ENCODE peak calls at places on chromosomes 3 and 15, in eight cellular contexts. One of them, this sample, is unnamed.

GRCh38 chr3:59115355-59116136 is 65.7 kb upstream of the CFAP20DC start:
- DNase-seq in body of pancreas: no peak
- DNase-seq in epithelial cell of esophagus: peak
- DNase-seq in astrocyte of the cerebellum: no peak
- DNase-seq in BJ: no peak
- DNase-seq in cardiac muscle cell: peak
- DNase-seq in GM10248: no peak
- DNase-seq in mucosa of descending colon: no peak
- DNase-seq in this sample: no peak

GRCh38 chr15:83503595-83504364 is 56.6 kb downstream of the SH3GL3 start:
- DNase-seq in mucosa of descending colon: no peak
- DNase-seq in cardiac muscle cell: no peak
- DNase-seq in epithelial cell of esophagus: no peak
- DNase-seq in GM10248: no peak
- DNase-seq in astrocyte of the cerebellum: no peak
- DNase-seq in body of pancreas: no peak
- DNase-seq in BJ: no peak
- DNase-seq in this sample: no peak

GRCh38 chr3:104032283-104032682 is 1334.4 kb upstream of the ALCAM start:
- DNase-seq in cardiac muscle cell: no peak
- DNase-seq in astrocyte of the cerebellum: no peak
- DNase-seq in GM10248: no peak
- DNase-seq in mucosa of descending colon: no peak
- DNase-seq in body of pancreas: no peak
- DNase-seq in BJ: no peak
- DNase-seq in epithelial cell of esophagus: no peak
- DNase-seq in this sample: no peak

GRCh38 chr15:74787251-74788041 is 5.6 kb downstream of the CSK start:
- DNase-seq in BJ: no peak
- DNase-seq in epithelial cell of esophagus: peak
- DNase-seq in cardiac muscle cell: peak
- DNase-seq in astrocyte of the cerebellum: peak
- DNase-seq in mucosa of descending colon: peak
- DNase-seq in GM10248: peak
- DNase-seq in body of pancreas: no peak
- DNase-seq in this sample: peak

GRCh38 chr3:49165771-49166751 is at the start of gene CCDC71:
- DNase-seq in mucosa of descending colon: peak
- DNase-seq in epithelial cell of esophagus: peak
- DNase-seq in BJ: no peak
- DNase-seq in GM10248: peak
- DNase-seq in astrocyte of the cerebellum: peak
- DNase-seq in cardiac muscle cell: peak
- DNase-seq in body of pancreas: peak
- DNase-seq in this sample: peak

GRCh38 chr15:62141643-62142588 is 23.2 kb downstream of the C2CD4B start:
- DNase-seq in cardiac muscle cell: peak
- DNase-seq in GM10248: no peak
- DNase-seq in BJ: no peak
- DNase-seq in epithelial cell of esophagus: no peak
- DNase-seq in body of pancreas: no peak
- DNase-seq in mucosa of descending colon: no peak
- DNase-seq in astrocyte of the cerebellum: no peak
- DNase-seq in this sample: no peak

GRCh38 chr15:96122077-96123027 is 208.1 kb upstream of the NR2F2 start:
- DNase-seq in BJ: no peak
- DNase-seq in epithelial cell of esophagus: peak
- DNase-seq in cardiac muscle cell: no peak
- DNase-seq in GM10248: no peak
- DNase-seq in astrocyte of the cerebellum: no peak
- DNase-seq in mucosa of descending colon: no peak
- DNase-seq in body of pancreas: no peak
- DNase-seq in this sample: no peak

GRCh38 chr3:29447946-29448632 is 167.2 kb downstream of the RBMS3 start:
- DNase-seq in cardiac muscle cell: no peak
- DNase-seq in epithelial cell of esophagus: peak
- DNase-seq in mucosa of descending colon: no peak
- DNase-seq in BJ: no peak
- DNase-seq in GM10248: no peak
- DNase-seq in astrocyte of the cerebellum: no peak
- DNase-seq in body of pancreas: no peak
- DNase-seq in this sample: no peak

GRCh38 chr3:117910820-117911524 is 1123.7 kb downstream of the IGSF11 start:
- DNase-seq in GM10248: no peak
- DNase-seq in BJ: no peak
- DNase-seq in mucosa of descending colon: no peak
- DNase-seq in cardiac muscle cell: no peak
- DNase-seq in epithelial cell of esophagus: no peak
- DNase-seq in astrocyte of the cerebellum: no peak
- DNase-seq in body of pancreas: peak
- DNase-seq in this sample: no peak

GRCh38 chr3:55647086-55647485 is 160.0 kb upstream of the WNT5A start:
- DNase-seq in cardiac muscle cell: no peak
- DNase-seq in body of pancreas: no peak
- DNase-seq in astrocyte of the cerebellum: no peak
- DNase-seq in GM10248: no peak
- DNase-seq in epithelial cell of esophagus: no peak
- DNase-seq in BJ: no peak
- DNase-seq in mucosa of descending colon: no peak
- DNase-seq in this sample: no peak

GRCh38 chr3:94176886-94177285 is 114.0 kb downstream of the NSUN3 start:
- DNase-seq in mucosa of descending colon: no peak
- DNase-seq in GM10248: no peak
- DNase-seq in body of pancreas: no peak
- DNase-seq in cardiac muscle cell: no peak
- DNase-seq in BJ: no peak
- DNase-seq in astrocyte of the cerebellum: no peak
- DNase-seq in epithelial cell of esophagus: no peak
- DNase-seq in this sample: no peak

GRCh38 chr3:77421916-77422315 is 382.0 kb downstream of the ROBO2 start:
- DNase-seq in mucosa of descending colon: no peak
- DNase-seq in BJ: no peak
- DNase-seq in epithelial cell of esophagus: no peak
- DNase-seq in cardiac muscle cell: no peak
- DNase-seq in astrocyte of the cerebellum: no peak
- DNase-seq in GM10248: no peak
- DNase-seq in body of pancreas: no peak
- DNase-seq in this sample: no peak

GRCh38 chr3:175186511-175186910 is 327.4 kb downstream of the NAALADL2 start:
- DNase-seq in cardiac muscle cell: no peak
- DNase-seq in BJ: no peak
- DNase-seq in astrocyte of the cerebellum: no peak
- DNase-seq in epithelial cell of esophagus: peak
- DNase-seq in mucosa of descending colon: no peak
- DNase-seq in GM10248: no peak
- DNase-seq in body of pancreas: no peak
- DNase-seq in this sample: no peak

GRCh38 chr3:126287536-126288181 is 69.5 kb downstream of the KLF15 start:
- DNase-seq in mucosa of descending colon: no peak
- DNase-seq in epithelial cell of esophagus: peak
- DNase-seq in GM10248: peak
- DNase-seq in cardiac muscle cell: peak
- DNase-seq in BJ: no peak
- DNase-seq in astrocyte of the cerebellum: no peak
- DNase-seq in body of pancreas: peak
- DNase-seq in this sample: peak

GRCh38 chr3:5423523-5423922 is 236.0 kb downstream of the EDEM1 start:
- DNase-seq in astrocyte of the cerebellum: no peak
- DNase-seq in mucosa of descending colon: no peak
- DNase-seq in body of pancreas: no peak
- DNase-seq in epithelial cell of esophagus: no peak
- DNase-seq in BJ: no peak
- DNase-seq in GM10248: no peak
- DNase-seq in cardiac muscle cell: no peak
- DNase-seq in this sample: no peak

DNA sequence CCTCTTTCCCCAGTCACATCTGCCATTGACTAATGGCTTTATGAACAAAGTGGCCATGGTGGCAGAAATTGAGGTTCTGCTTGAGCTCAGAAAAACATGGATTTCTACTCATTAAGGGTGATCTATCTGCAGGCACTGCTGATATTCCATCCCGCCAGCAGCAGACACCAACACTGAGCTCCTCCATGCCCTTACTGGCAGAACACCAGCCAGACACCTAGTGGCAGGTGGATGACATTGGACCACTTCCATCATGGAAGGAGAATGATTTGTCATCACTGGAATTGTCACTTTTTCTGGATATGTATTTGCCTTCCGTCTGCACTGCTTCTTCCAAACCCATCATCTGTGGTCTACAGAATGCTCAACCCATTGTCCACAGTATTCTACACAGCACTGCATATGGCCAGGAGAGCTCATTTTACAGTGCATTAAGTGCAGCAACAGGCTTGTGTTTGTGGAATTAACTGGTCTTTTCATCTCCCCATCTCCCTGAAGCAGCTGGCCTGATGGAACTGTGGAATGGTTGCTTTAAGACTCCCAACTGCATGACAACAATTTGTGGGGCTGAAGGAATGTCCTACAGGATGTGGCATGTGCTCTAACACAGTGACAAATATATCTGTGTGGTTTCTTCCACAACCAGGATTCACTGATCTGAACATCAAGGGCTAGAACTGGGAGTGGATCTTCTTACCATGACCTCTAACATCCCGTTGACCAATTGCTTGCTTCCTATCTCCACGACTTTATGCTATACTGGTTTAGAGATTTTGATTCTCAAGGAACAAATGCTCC is 103.4 kb downstream of the WNT7A start:
- DNase-seq in BJ: no peak
- DNase-seq in epithelial cell of esophagus: no peak
- DNase-seq in cardiac muscle cell: no peak
- DNase-seq in GM10248: no peak
- DNase-seq in body of pancreas: no peak
- DNase-seq in mucosa of descending colon: no peak
- DNase-seq in astrocyte of the cerebellum: no peak
- DNase-seq in this sample: no peak
- TF ChIP-seq CTCF in BJ: no peak
- TF ChIP-seq CTCF in epithelial cell of esophagus: peak
- TF ChIP-seq CTCF in cardiac muscle cell: no peak
- TF ChIP-seq CTCF in GM10248: no peak
- TF ChIP-seq CTCF in body of pancreas: no peak
- TF ChIP-seq CTCF in mucosa of descending colon: no peak
- TF ChIP-seq CTCF in astrocyte of the cerebellum: no peak
- TF ChIP-seq CTCF in this sample: no peak

GRCh38 chr3:15151166-15151565 is 52.2 kb upstream of the RBSN start:
- DNase-seq in mucosa of descending colon: no peak
- DNase-seq in astrocyte of the cerebellum: no peak
- DNase-seq in body of pancreas: no peak
- DNase-seq in BJ: no peak
- DNase-seq in GM10248: no peak
- DNase-seq in epithelial cell of esophagus: peak
- DNase-seq in cardiac muscle cell: peak
- DNase-seq in this sample: no peak

GRCh38 chr3:15153103-15153502 is 52.9 kb upstream of the CAPN7 start:
- DNase-seq in GM10248: no peak
- DNase-seq in BJ: no peak
- DNase-seq in mucosa of descending colon: no peak
- DNase-seq in body of pancreas: no peak
- DNase-seq in cardiac muscle cell: no peak
- DNase-seq in astrocyte of the cerebellum: no peak
- DNase-seq in epithelial cell of esophagus: no peak
- DNase-seq in this sample: no peak

GRCh38 chr3:15154326-15154725 is 51.7 kb upstream of the CAPN7 start:
- DNase-seq in mucosa of descending colon: no peak
- DNase-seq in GM10248: no peak
- DNase-seq in epithelial cell of esophagus: no peak
- DNase-seq in astrocyte of the cerebellum: no peak
- DNase-seq in BJ: no peak
- DNase-seq in cardiac muscle cell: no peak
- DNase-seq in body of pancreas: no peak
- DNase-seq in this sample: no peak

GRCh38 chr3:15152166-15152565 is 53.2 kb upstream of the RBSN start:
- DNase-seq in cardiac muscle cell: no peak
- DNase-seq in GM10248: no peak
- DNase-seq in BJ: no peak
- DNase-seq in epithelial cell of esophagus: no peak
- DNase-seq in astrocyte of the cerebellum: no peak
- DNase-seq in mucosa of descending colon: no peak
- DNase-seq in body of pancreas: no peak
- DNase-seq in this sample: no peak

DNA sequence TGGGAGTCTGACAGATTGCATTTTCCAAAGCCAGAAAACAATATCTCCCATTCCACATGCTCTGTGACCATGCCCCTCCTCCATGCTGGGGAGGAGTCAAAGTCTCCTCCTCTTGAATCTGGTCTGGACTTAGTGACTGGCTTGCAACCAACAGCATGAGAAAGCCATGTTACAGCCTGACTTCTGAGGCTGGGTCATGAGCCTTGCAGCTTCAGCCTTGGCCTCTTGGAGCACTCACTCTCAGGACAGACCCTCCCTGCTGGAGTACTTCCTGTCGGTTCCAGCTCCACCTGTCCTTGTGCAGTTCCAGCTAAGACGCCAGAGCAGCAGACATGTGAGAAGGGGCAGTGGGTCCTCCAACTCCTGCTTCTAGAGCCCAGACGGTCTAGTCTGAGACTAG is 49.7 kb upstream of the RBSN start:
- DNase-seq in astrocyte of the cerebellum: no peak
- DNase-seq in BJ: no peak
- DNase-seq in GM10248: no peak
- DNase-seq in mucosa of descending colon: no peak
- DNase-seq in cardiac muscle cell: peak
- DNase-seq in epithelial cell of esophagus: peak
- DNase-seq in body of pancreas: peak
- DNase-seq in this sample: no peak
- TF ChIP-seq CTCF in astrocyte of the cerebellum: no peak
- TF ChIP-seq CTCF in BJ: no peak
- TF ChIP-seq CTCF in GM10248: no peak
- TF ChIP-seq CTCF in mucosa of descending colon: no peak
- TF ChIP-seq CTCF in cardiac muscle cell: no peak
- TF ChIP-seq CTCF in epithelial cell of esophagus: peak
- TF ChIP-seq CTCF in body of pancreas: no peak
- TF ChIP-seq CTCF in this sample: no peak

DNA sequence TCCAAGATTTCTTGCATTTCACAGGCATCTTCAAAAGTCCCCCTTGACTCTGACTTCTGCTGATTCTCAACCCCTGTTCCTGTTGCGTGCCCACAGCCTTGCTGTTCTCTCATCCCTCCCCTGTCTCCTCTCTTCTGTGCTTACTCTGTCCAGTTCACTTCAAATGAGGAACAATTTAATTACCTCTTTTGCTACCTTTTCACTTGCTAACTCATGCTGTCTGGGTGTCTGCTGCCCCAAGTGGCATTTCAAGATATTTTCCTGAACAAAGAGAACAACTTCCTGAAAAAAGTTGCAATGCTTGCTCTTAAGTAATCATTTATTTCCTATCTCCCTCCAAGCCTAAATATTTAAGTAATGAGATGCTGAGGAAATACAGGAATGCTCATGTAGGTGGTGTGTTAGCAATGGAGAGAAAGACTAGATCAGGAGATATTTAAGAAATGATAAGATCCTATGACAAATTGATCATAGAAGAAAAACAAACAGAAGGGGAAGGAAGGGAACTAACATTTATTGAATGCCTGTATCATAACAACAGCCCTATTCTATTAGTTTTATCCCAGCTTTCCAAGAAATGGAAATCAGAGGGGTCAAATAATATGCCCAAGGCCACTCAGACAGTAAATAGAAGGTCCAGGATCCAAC is 42.2 kb downstream of the SV2B start:
- DNase-seq in BJ: no peak
- DNase-seq in body of pancreas: no peak
- DNase-seq in GM10248: peak
- DNase-seq in cardiac muscle cell: peak
- DNase-seq in mucosa of descending colon: no peak
- DNase-seq in epithelial cell of esophagus: peak
- DNase-seq in astrocyte of the cerebellum: no peak
- DNase-seq in this sample: peak
- TF ChIP-seq CTCF in BJ: peak
- TF ChIP-seq CTCF in body of pancreas: peak
- TF ChIP-seq CTCF in GM10248: peak
- TF ChIP-seq CTCF in cardiac muscle cell: no peak
- TF ChIP-seq CTCF in mucosa of descending colon: no peak
- TF ChIP-seq CTCF in epithelial cell of esophagus: peak
- TF ChIP-seq CTCF in astrocyte of the cerebellum: peak
- TF ChIP-seq CTCF in this sample: no peak

GRCh38 chr3:114827495-114827894 is 319.6 kb downstream of the ZBTB20 start:
- DNase-seq in epithelial cell of esophagus: peak
- DNase-seq in mucosa of descending colon: no peak
- DNase-seq in astrocyte of the cerebellum: peak
- DNase-seq in cardiac muscle cell: peak
- DNase-seq in body of pancreas: no peak
- DNase-seq in BJ: no peak
- DNase-seq in GM10248: peak
- DNase-seq in this sample: no peak
- TF ChIP-seq CTCF in epithelial cell of esophagus: peak
- TF ChIP-seq CTCF in mucosa of descending colon: no peak
- TF ChIP-seq CTCF in astrocyte of the cerebellum: peak
- TF ChIP-seq CTCF in cardiac muscle cell: peak
- TF ChIP-seq CTCF in body of pancreas: peak
- TF ChIP-seq CTCF in BJ: peak
- TF ChIP-seq CTCF in GM10248: peak
- TF ChIP-seq CTCF in this sample: no peak

This sample was measured in lower leg skin.